ENCODE peak calls at places on chromosomes 16 and 17, in eight cellular contexts. One of them, this sample, is unnamed.

GRCh38 chr17:79077587-79077986 is 3.0 kb downstream of the ENGASE start:
- DNase-seq in neural crest cell: no peak
- DNase-seq in tibial nerve: no peak
- DNase-seq in neuronal stem cell: no peak
- DNase-seq in endothelial cell: no peak
- DNase-seq in NCI-H1105 treated with DMSO at 0.1 percent for 48 hours: no peak
- DNase-seq in SK-MEL-5: no peak
- DNase-seq in GM04504: no peak
- DNase-seq in this sample: no peak

GRCh38 chr16:88968589-88969280 is 8.3 kb downstream of the CBFA2T3 start:
- DNase-seq in neural crest cell: no peak
- DNase-seq in tibial nerve: no peak
- DNase-seq in neuronal stem cell: no peak
- DNase-seq in endothelial cell: no peak
- DNase-seq in NCI-H1105 treated with DMSO at 0.1 percent for 48 hours: no peak
- DNase-seq in SK-MEL-5: no peak
- DNase-seq in GM04504: no peak
- DNase-seq in this sample: no peak

GRCh38 chr17:10754109-10754508 is 24.3 kb upstream of the TMEM220 start:
- DNase-seq in neural crest cell: peak
- DNase-seq in tibial nerve: no peak
- DNase-seq in neuronal stem cell: no peak
- DNase-seq in endothelial cell: no peak
- DNase-seq in NCI-H1105 treated with DMSO at 0.1 percent for 48 hours: no peak
- DNase-seq in SK-MEL-5: peak
- DNase-seq in GM04504: no peak
- DNase-seq in this sample: peak

GRCh38 chr17:73624496-73624988 is 19.7 kb downstream of the SDK2 start:
- DNase-seq in neural crest cell: no peak
- DNase-seq in tibial nerve: no peak
- DNase-seq in neuronal stem cell: no peak
- DNase-seq in endothelial cell: no peak
- DNase-seq in NCI-H1105 treated with DMSO at 0.1 percent for 48 hours: no peak
- DNase-seq in SK-MEL-5: no peak
- DNase-seq in GM04504: no peak
- DNase-seq in this sample: no peak

GRCh38 chr16:27401768-27402568 is at the start of gene IL21R:
- DNase-seq in neural crest cell: no peak
- DNase-seq in tibial nerve: no peak
- DNase-seq in neuronal stem cell: no peak
- DNase-seq in endothelial cell: no peak
- DNase-seq in NCI-H1105 treated with DMSO at 0.1 percent for 48 hours: peak
- DNase-seq in SK-MEL-5: no peak
- DNase-seq in GM04504: peak
- DNase-seq in this sample: no peak

GRCh38 chr17:19010729-19011505 is 6.4 kb upstream of the FAM83G start:
- DNase-seq in neural crest cell: no peak
- DNase-seq in tibial nerve: no peak
- DNase-seq in neuronal stem cell: no peak
- DNase-seq in endothelial cell: no peak
- DNase-seq in NCI-H1105 treated with DMSO at 0.1 percent for 48 hours: no peak
- DNase-seq in SK-MEL-5: no peak
- DNase-seq in GM04504: no peak
- DNase-seq in this sample: no peak

GRCh38 chr16:69883744-69884143 is 67.4 kb upstream of the CLEC18A start:
- DNase-seq in neural crest cell: no peak
- DNase-seq in tibial nerve: no peak
- DNase-seq in neuronal stem cell: no peak
- DNase-seq in endothelial cell: no peak
- DNase-seq in NCI-H1105 treated with DMSO at 0.1 percent for 48 hours: no peak
- DNase-seq in SK-MEL-5: no peak
- DNase-seq in GM04504: no peak
- DNase-seq in this sample: no peak

GRCh38 chr16:30874821-30875717 is 18.8 kb downstream of the BCL7C start:
- DNase-seq in neural crest cell: peak
- DNase-seq in tibial nerve: peak
- DNase-seq in neuronal stem cell: peak
- DNase-seq in endothelial cell: peak
- DNase-seq in NCI-H1105 treated with DMSO at 0.1 percent for 48 hours: peak
- DNase-seq in SK-MEL-5: peak
- DNase-seq in GM04504: peak
- DNase-seq in this sample: peak

This sample was measured in HAP-1.